ENCODE peak calls at places on chromosome 18, in seven cellular contexts. I is cardiac muscle cell, Y is caudate nucleus, U is OCI-LY7, D is A549, J is RWPE1, H is WERI-Rb-1. K is an unnamed sample.

GRCh38 chr18:45617284-45617683 is 2.0 kb downstream of the SLC14A2 start:
- DNase-seq in U (no peak), J (peak), H (no peak), Y (no peak), D (peak), I (peak), K (no peak)

GRCh38 chr18:41642756-41643155 is 312.3 kb upstream of the PIK3C3 start:
- DNase-seq in Y (no peak), D (no peak), I (peak), H (no peak), U (no peak), J (no peak), K (no peak)

GRCh38 chr18:59646228-59646945 is 50.8 kb downstream of the CCBE1 start:
- DNase-seq in H (no peak), U (no peak), I (no peak), Y (no peak), J (no peak), D (no peak), K (no peak)

GRCh38 chr18:3450358-3451107 is 561 bp downstream of the TGIF1 start:
- DNase-seq in J (no peak), H (no peak), I (peak), Y (peak), D (no peak), U (peak), K (peak)

GRCh38 chr18:76445741-76446232 is 49.3 kb downstream of the ZNF516 start:
- DNase-seq in J (no peak), Y (no peak), I (no peak), D (no peak), H (no peak), U (no peak), K (no peak)

GRCh38 chr18:63240541-63241316 is 78.8 kb downstream of the BCL2 start:
- DNase-seq in U (no peak), Y (no peak), I (peak), D (no peak), J (no peak), H (no peak), K (no peak)

GRCh38 chr18:2848145-2848878 is 1.5 kb downstream of the EMILIN2 start:
- DNase-seq in U (no peak), Y (no peak), J (no peak), I (peak), H (no peak), D (no peak), K (no peak)

GRCh38 chr18:61459896-61460295 is 126.7 kb downstream of the CDH20 start:
- DNase-seq in I (no peak), Y (no peak), H (no peak), D (no peak), J (no peak), U (no peak), K (no peak)

GRCh38 chr18:70151554-70152130 is 53.8 kb downstream of the RTTN start:
- DNase-seq in H (no peak), Y (no peak), U (no peak), D (no peak), I (no peak), J (no peak), K (no peak)

GRCh38 chr18:59459352-59460059 is 100.4 kb upstream of the LMAN1 start:
- DNase-seq in U (peak), D (peak), J (peak), I (peak), H (no peak), Y (no peak), K (no peak)

GRCh38 chr18:73318732-73319479 is 451.1 kb upstream of the NETO1 start:
- DNase-seq in H (no peak), Y (no peak), U (no peak), D (no peak), J (no peak), I (no peak), K (no peak)

GRCh38 chr18:56891116-56891515 is 240.0 kb downstream of the WDR7 start:
- DNase-seq in D (no peak), J (no peak), H (no peak), Y (no peak), U (no peak), I (no peak), K (no peak)

GRCh38 chr18:24090876-24091275 is 48.0 kb upstream of the CABYR start:
- DNase-seq in J (no peak), D (no peak), I (no peak), H (no peak), U (no peak), Y (no peak), K (no peak)

GRCh38 chr18:55857409-55857808 is 269.4 kb upstream of the TCF4 start:
- DNase-seq in I (no peak), J (peak), Y (no peak), U (no peak), D (no peak), H (no peak), K (no peak)

GRCh38 chr18:27685807-27686412 is 491.0 kb downstream of the CDH2 start:
- DNase-seq in H (peak), D (peak), Y (no peak), I (peak), J (peak), U (peak), K (no peak)

GRCh38 chr18:11149441-11150270 is at the start of gene PIEZO2:
- DNase-seq in Y (peak), U (no peak), H (peak), J (no peak), I (peak), D (peak), K (peak)

GRCh38 chr18:79919089-79919488 is 32.4 kb downstream of the SLC66A2 start:
- DNase-seq in D (no peak), I (no peak), U (no peak), H (peak), J (no peak), Y (no peak), K (no peak)

DNA sequence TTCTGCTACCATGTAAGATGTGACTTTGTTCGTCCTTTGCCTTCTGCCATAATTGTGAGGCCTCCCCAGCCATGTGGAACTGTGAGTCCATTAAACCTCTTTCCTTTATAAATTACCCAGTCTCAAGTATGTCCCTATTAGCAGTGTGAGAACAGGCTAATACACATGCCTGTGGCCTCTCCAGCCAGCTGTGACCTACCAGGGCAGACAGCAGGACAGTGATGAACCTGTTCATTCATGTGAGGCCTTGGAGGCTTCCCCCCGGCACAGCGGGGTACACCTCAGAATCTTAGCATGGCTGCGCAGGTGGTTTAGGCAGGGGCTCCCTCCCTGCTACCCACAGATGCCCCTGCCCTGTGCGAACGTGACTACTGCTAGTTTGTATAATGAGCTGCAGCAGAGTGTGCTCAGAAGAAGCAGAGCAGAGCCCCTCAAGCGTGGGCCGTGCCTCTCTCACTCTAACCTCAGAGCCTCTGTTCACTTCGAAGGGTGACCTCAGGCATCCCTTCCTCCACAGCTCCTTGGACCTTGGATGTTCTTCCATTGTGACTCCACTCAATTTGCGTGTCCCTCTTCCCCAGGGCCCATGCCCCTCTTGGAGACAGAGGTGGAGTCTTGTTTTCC is 161.5 kb downstream of the CTIF start:
- DNase-seq in H (no peak), D (no peak), Y (no peak), J (no peak), U (no peak), I (no peak), K (no peak)
- H3K27ac ChIP-seq in H (no peak), D (no peak), Y (no peak), J (no peak), U (no peak), I (no peak), K (no peak)

DNA sequence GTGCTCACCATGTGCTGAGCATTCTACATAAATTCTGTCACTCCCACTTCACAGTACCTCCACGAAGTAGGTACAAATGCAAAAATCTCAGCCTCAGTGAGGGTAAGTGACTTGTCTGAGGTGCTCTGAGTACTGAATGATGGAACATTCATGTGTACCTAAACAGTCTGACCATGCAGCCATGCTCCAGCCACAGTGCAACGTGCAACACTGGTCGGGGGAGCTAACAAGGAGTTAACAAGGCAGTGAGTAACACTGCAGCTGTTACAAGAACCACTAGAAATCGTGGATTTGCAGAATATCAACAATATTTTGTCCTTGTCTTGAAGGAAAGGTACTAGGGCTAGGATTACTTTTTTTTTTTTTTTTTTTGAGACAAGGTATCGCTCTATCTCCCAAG is 36.6 kb upstream of the NDUFV2 start:
- DNase-seq in J (no peak), H (no peak), Y (no peak), I (no peak), U (peak), D (no peak), K (no peak)
- H3K27ac ChIP-seq in J (no peak), H (no peak), Y (no peak), I (no peak), U (peak), D (no peak), K (no peak)

DNA sequence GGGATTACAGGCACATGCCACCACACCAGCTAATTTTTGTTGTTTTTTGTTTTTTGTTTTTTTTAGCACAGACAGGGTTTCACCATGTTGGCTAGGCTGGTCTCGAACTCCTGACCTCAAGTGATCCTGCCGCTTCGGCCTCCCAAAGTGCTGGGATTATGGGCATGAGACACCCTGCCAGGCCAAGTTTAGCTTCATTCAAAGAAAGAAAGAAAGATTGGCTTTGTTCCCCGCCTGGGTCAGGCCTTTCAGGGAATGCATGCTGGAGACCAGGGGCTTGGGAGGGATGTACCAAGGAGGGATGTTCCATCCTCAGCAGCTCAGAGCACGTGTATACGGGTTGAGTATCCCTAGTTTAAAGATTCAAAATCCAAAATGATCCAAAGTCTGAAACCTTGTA is 283.0 kb downstream of the ALPK2 start:
- DNase-seq in D (no peak), J (no peak), I (no peak), H (no peak), U (no peak), Y (no peak), K (no peak)
- H3K27ac ChIP-seq in D (no peak), J (no peak), I (no peak), H (no peak), U (no peak), Y (no peak), K (no peak)

DNA sequence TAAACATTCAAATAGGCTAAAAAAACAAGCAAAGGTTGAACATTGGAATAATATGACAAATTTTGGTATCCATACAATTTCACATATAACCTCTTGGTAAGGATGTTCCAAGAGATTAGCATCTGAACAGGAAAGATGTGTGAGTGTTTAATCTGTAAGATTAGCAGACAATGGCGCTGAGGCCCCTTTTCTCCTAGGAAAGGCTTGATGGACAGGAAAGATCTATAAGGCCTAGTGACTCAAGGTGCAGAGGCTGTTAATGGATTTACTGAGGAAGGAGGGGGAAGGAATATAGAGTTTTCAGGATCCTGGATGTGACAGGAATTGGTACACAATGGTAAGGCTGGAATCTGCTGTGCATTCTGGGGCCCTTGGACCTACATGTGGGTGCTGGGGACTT is 48.1 kb upstream of the SMAD2 start:
- DNase-seq in I (no peak), U (no peak), H (peak), D (no peak), J (no peak), Y (no peak), K (no peak)
- H3K27ac ChIP-seq in I (no peak), U (no peak), H (peak), D (peak), J (no peak), Y (no peak), K (no peak)

GRCh38 chr18:40017026-40017425 is 1938.0 kb upstream of the PIK3C3 start:
- DNase-seq in D (no peak), Y (no peak), I (no peak), J (no peak), H (no peak), U (no peak), K (no peak)

GRCh38 chr18:40006553-40007073 is 1948.4 kb upstream of the PIK3C3 start:
- DNase-seq in J (no peak), I (no peak), U (no peak), Y (no peak), H (no peak), D (no peak), K (no peak)

GRCh38 chr18:40016405-40016804 is 1938.6 kb upstream of the PIK3C3 start:
- DNase-seq in J (no peak), H (no peak), I (no peak), Y (no peak), D (no peak), U (no peak), K (no peak)

GRCh38 chr18:40012931-40013609 is 1942.0 kb upstream of the PIK3C3 start:
- DNase-seq in Y (no peak), J (no peak), I (no peak), U (no peak), H (no peak), D (no peak), K (no peak)

DNA sequence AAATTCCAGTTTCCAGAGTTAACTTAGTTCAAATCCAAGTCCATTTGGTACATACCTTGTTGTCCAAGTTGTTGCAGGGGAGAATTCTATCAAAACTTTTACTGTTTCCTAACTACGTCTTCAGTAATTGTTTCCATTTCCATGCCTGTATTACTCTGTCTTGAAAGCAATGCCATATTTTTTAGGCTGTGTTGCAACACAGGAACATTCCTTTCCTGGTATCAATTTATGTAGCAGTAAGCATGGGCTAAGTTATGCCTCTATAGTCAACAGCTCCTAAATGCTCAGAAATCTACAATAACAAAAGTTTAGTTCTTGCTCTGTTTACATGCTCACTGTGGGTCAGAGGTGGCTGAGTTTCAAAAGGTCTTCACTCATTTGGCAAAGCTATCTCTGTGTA is 1943.8 kb upstream of the PIK3C3 start:
- DNase-seq in I (no peak), J (no peak), H (no peak), U (no peak), D (no peak), Y (no peak), K (no peak)
- H3K27ac ChIP-seq in I (no peak), J (no peak), H (no peak), U (no peak), D (no peak), Y (no peak), K (no peak)

GRCh38 chr18:37962316-37962966 is 396.8 kb upstream of the CELF4 start:
- DNase-seq in I (no peak), Y (no peak), J (no peak), U (no peak), D (no peak), H (peak), K (no peak)
- H3K27ac ChIP-seq in I (no peak), Y (no peak), J (no peak), U (no peak), D (no peak), H (peak), K (no peak)

GRCh38 chr18:7568426-7568825 is 1.3 kb downstream of the PTPRM start:
- DNase-seq in J (no peak), U (no peak), D (no peak), H (peak), I (peak), Y (no peak), K (peak)

GRCh38 chr18:7566587-7567486 is at the start of gene PTPRM:
- DNase-seq in H (peak), D (peak), I (peak), Y (peak), U (no peak), J (peak), K (peak)

GRCh38 chr18:7566244-7566586 is 901 bp upstream of the PTPRM start:
- DNase-seq in U (no peak), I (no peak), H (no peak), D (no peak), Y (no peak), J (no peak), K (no peak)

GRCh38 chr18:7565677-7566076 is 1.4 kb upstream of the PTPRM start:
- DNase-seq in D (no peak), I (no peak), U (no peak), J (no peak), Y (no peak), H (no peak), K (no peak)

GRCh38 chr18:7567487-7568425 is 640 bp downstream of the PTPRM start:
- DNase-seq in I (peak), H (peak), D (no peak), J (peak), Y (no peak), U (no peak), K (peak)
- H3K27ac ChIP-seq in I (peak), H (no peak), D (peak), J (peak), Y (peak), U (no peak), K (peak)

DNA sequence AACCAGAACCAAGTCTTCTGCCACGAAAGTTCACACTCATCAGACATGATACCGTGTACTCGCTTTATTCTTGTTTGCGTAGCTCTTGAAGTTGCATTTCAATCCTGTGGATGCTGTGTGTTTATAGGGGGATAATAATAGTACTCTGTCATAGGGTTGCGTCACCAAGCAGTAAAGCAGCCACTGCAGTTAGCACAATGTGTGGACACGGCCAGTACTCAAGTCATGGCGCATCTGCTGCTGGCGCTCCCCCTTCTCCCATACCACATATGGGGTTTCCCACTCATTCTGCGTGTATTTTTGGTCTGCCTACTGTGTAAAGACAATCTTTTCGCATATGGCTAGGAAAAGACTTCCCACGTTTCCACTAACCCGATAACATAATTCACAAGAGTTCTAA is 2.1 kb upstream of the ZBTB14 start:
- DNase-seq in D (no peak), Y (no peak), H (no peak), J (no peak), U (no peak), I (no peak), K (no peak)
- H3K27ac ChIP-seq in D (no peak), Y (no peak), H (no peak), J (no peak), U (no peak), I (no peak), K (no peak)

K was measured in substantia nigra.